ENCODE peak calls at places on chromosomes 12 and 14, in six cellular contexts. One of them, this sample, is unnamed.

GRCh38 chr14:34623506-34623905 is 6.4 kb downstream of the SNX6 start:
- DNase-seq in body of pancreas: no peak
- DNase-seq in right lobe of liver: no peak
- DNase-seq in A549: no peak
- DNase-seq in esophagus squamous epithelium: no peak
- DNase-seq in tibial nerve: no peak
- DNase-seq in this sample: no peak

GRCh38 chr14:88452231-88452630 is 66.8 kb downstream of the SPATA7 start:
- DNase-seq in body of pancreas: no peak
- DNase-seq in right lobe of liver: no peak
- DNase-seq in A549: no peak
- DNase-seq in esophagus squamous epithelium: no peak
- DNase-seq in tibial nerve: no peak
- DNase-seq in this sample: no peak

GRCh38 chr14:100713720-100714119 is 13.0 kb upstream of the DLK1 start:
- DNase-seq in body of pancreas: no peak
- DNase-seq in right lobe of liver: no peak
- DNase-seq in A549: no peak
- DNase-seq in esophagus squamous epithelium: no peak
- DNase-seq in tibial nerve: no peak
- DNase-seq in this sample: no peak

GRCh38 chr14:68417007-68417659 is 375.7 kb downstream of the ZFP36L1 start:
- DNase-seq in body of pancreas: no peak
- DNase-seq in right lobe of liver: no peak
- DNase-seq in A549: no peak
- DNase-seq in esophagus squamous epithelium: no peak
- DNase-seq in tibial nerve: no peak
- DNase-seq in this sample: no peak

GRCh38 chr12:89384050-89384749 is 31.9 kb upstream of the DUSP6 start:
- DNase-seq in body of pancreas: peak
- DNase-seq in right lobe of liver: peak
- DNase-seq in A549: no peak
- DNase-seq in esophagus squamous epithelium: no peak
- DNase-seq in tibial nerve: no peak
- DNase-seq in this sample: peak

GRCh38 chr14:39467889-39468524 is 35.8 kb upstream of the FBXO33 start:
- DNase-seq in body of pancreas: no peak
- DNase-seq in right lobe of liver: no peak
- DNase-seq in A549: no peak
- DNase-seq in esophagus squamous epithelium: no peak
- DNase-seq in tibial nerve: no peak
- DNase-seq in this sample: no peak

GRCh38 chr14:53047302-53047701 is 96.5 kb upstream of the FERMT2 start:
- DNase-seq in body of pancreas: no peak
- DNase-seq in right lobe of liver: no peak
- DNase-seq in A549: no peak
- DNase-seq in esophagus squamous epithelium: no peak
- DNase-seq in tibial nerve: no peak
- DNase-seq in this sample: no peak

GRCh38 chr12:28550757-28551381 is 360.6 kb downstream of the CCDC91 start:
- DNase-seq in body of pancreas: no peak
- DNase-seq in right lobe of liver: no peak
- DNase-seq in A549: peak
- DNase-seq in esophagus squamous epithelium: no peak
- DNase-seq in tibial nerve: no peak
- DNase-seq in this sample: no peak

GRCh38 chr14:100866666-100867630 is 36.6 kb downstream of the RTL1 start:
- DNase-seq in body of pancreas: no peak
- DNase-seq in right lobe of liver: no peak
- DNase-seq in A549: no peak
- DNase-seq in esophagus squamous epithelium: no peak
- DNase-seq in tibial nerve: no peak
- DNase-seq in this sample: no peak

GRCh38 chr14:53055003-53055402 is 98.1 kb downstream of the DDHD1 start:
- DNase-seq in body of pancreas: no peak
- DNase-seq in right lobe of liver: no peak
- DNase-seq in A549: peak
- DNase-seq in esophagus squamous epithelium: no peak
- DNase-seq in tibial nerve: no peak
- DNase-seq in this sample: no peak

GRCh38 chr12:102543494-102543893 is 63.1 kb upstream of the IGF1 start:
- DNase-seq in body of pancreas: no peak
- DNase-seq in right lobe of liver: no peak
- DNase-seq in A549: no peak
- DNase-seq in esophagus squamous epithelium: no peak
- DNase-seq in tibial nerve: no peak
- DNase-seq in this sample: no peak

GRCh38 chr12:19597304-19598066 is 158.2 kb downstream of the AEBP2 start:
- DNase-seq in body of pancreas: no peak
- DNase-seq in right lobe of liver: no peak
- DNase-seq in A549: no peak
- DNase-seq in esophagus squamous epithelium: no peak
- DNase-seq in tibial nerve: no peak
- DNase-seq in this sample: no peak

GRCh38 chr14:38524636-38525403 is 268.9 kb upstream of the CLEC14A start:
- DNase-seq in body of pancreas: no peak
- DNase-seq in right lobe of liver: no peak
- DNase-seq in A549: no peak
- DNase-seq in esophagus squamous epithelium: no peak
- DNase-seq in tibial nerve: no peak
- DNase-seq in this sample: no peak

GRCh38 chr14:35078082-35078481 is 32.0 kb downstream of the FAM177A1 start:
- DNase-seq in body of pancreas: no peak
- DNase-seq in right lobe of liver: no peak
- DNase-seq in A549: no peak
- DNase-seq in esophagus squamous epithelium: no peak
- DNase-seq in tibial nerve: no peak
- DNase-seq in this sample: no peak

GRCh38 chr12:109115758-109116610 is at the start of gene ACACB:
- DNase-seq in body of pancreas: peak
- DNase-seq in right lobe of liver: peak
- DNase-seq in A549: no peak
- DNase-seq in esophagus squamous epithelium: no peak
- DNase-seq in tibial nerve: peak
- DNase-seq in this sample: peak

GRCh38 chr14:23518716-23519115 is 32.8 kb downstream of the ZFHX2 start:
- DNase-seq in body of pancreas: no peak
- DNase-seq in right lobe of liver: no peak
- DNase-seq in A549: no peak
- DNase-seq in esophagus squamous epithelium: no peak
- DNase-seq in tibial nerve: no peak
- DNase-seq in this sample: no peak

GRCh38 chr12:116996058-116996457 is 85.3 kb downstream of the FBXW8 start:
- DNase-seq in body of pancreas: no peak
- DNase-seq in right lobe of liver: no peak
- DNase-seq in A549: no peak
- DNase-seq in esophagus squamous epithelium: no peak
- DNase-seq in tibial nerve: no peak
- DNase-seq in this sample: no peak

GRCh38 chr14:88791629-88792571 is 853 bp downstream of the EML5 start:
- DNase-seq in body of pancreas: peak
- DNase-seq in right lobe of liver: peak
- DNase-seq in A549: peak
- DNase-seq in esophagus squamous epithelium: no peak
- DNase-seq in tibial nerve: no peak
- DNase-seq in this sample: no peak

GRCh38 chr14:22210906-22211305 is 378.1 kb downstream of the DAD1 start:
- DNase-seq in body of pancreas: no peak
- DNase-seq in right lobe of liver: no peak
- DNase-seq in A549: no peak
- DNase-seq in esophagus squamous epithelium: no peak
- DNase-seq in tibial nerve: no peak
- DNase-seq in this sample: no peak

GRCh38 chr12:52215587-52216031 is 17.4 kb upstream of the KRT7 start:
- DNase-seq in body of pancreas: peak
- DNase-seq in right lobe of liver: peak
- DNase-seq in A549: peak
- DNase-seq in esophagus squamous epithelium: no peak
- DNase-seq in tibial nerve: no peak
- DNase-seq in this sample: no peak

GRCh38 chr14:70658899-70659298 is 17.2 kb downstream of the TTC9 start:
- DNase-seq in body of pancreas: no peak
- DNase-seq in right lobe of liver: no peak
- DNase-seq in A549: no peak
- DNase-seq in esophagus squamous epithelium: no peak
- DNase-seq in tibial nerve: no peak
- DNase-seq in this sample: no peak

GRCh38 chr14:70653662-70654061 is 11.9 kb downstream of the TTC9 start:
- DNase-seq in body of pancreas: no peak
- DNase-seq in right lobe of liver: no peak
- DNase-seq in A549: no peak
- DNase-seq in esophagus squamous epithelium: no peak
- DNase-seq in tibial nerve: no peak
- DNase-seq in this sample: no peak

GRCh38 chr14:70654609-70655008 is 12.9 kb downstream of the TTC9 start:
- DNase-seq in body of pancreas: no peak
- DNase-seq in right lobe of liver: no peak
- DNase-seq in A549: no peak
- DNase-seq in esophagus squamous epithelium: no peak
- DNase-seq in tibial nerve: no peak
- DNase-seq in this sample: no peak

GRCh38 chr14:70652871-70653270 is 11.2 kb downstream of the TTC9 start:
- DNase-seq in body of pancreas: no peak
- DNase-seq in right lobe of liver: no peak
- DNase-seq in A549: no peak
- DNase-seq in esophagus squamous epithelium: no peak
- DNase-seq in tibial nerve: no peak
- DNase-seq in this sample: no peak

GRCh38 chr14:70655110-70655826 is 13.6 kb downstream of the TTC9 start:
- DNase-seq in body of pancreas: no peak
- DNase-seq in right lobe of liver: no peak
- DNase-seq in A549: no peak
- DNase-seq in esophagus squamous epithelium: peak
- DNase-seq in tibial nerve: no peak
- DNase-seq in this sample: no peak
- TF ChIP-seq POLR2A in body of pancreas: no peak
- TF ChIP-seq POLR2A in right lobe of liver: no peak
- TF ChIP-seq POLR2A in A549: no peak
- TF ChIP-seq POLR2A in esophagus squamous epithelium: no peak
- TF ChIP-seq POLR2A in tibial nerve: no peak
- TF ChIP-seq POLR2A in this sample: no peak

DNA sequence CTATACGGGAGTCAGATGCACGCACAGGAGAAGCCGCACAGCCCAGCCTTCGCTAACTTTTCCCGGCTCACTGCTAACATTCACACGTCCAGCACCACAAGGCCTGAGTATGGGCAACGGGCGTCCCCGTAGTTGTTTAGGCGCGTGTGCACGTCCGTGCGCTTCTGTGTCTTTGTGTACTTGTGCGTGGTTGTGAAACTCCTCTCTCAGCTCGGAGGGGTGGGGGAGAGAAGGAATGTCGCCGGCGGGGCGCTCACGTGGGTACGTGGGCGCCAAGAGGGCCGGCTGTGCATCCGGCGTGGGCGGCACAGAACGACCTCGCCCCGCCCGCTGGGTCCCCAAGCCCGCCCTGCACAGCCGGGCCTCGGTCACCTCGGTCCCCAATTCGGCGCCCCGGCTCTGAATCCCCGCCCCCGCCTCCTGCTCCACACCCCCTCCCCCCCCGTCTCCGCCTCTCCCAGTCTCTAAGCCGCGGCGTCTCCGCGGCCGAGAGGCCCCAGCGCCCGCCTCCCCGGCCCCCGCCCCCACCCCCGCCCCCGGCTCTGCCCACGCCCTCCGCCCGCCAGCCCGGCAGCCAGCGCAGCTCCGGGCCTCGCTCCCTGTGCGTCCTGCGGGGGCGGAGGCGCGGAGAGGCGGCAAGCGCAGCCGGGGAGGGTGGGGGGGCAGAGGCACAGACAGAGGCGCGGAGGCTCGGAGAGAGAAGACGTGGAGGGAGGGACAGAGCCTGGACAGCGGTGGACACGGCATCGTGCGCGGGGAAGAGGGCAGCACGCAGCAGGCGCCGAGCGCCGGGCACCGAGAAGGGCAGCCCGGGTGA is at the start of gene NAB2:
- DNase-seq in body of pancreas: peak
- DNase-seq in right lobe of liver: peak
- DNase-seq in A549: peak
- DNase-seq in esophagus squamous epithelium: peak
- DNase-seq in tibial nerve: peak
- DNase-seq in this sample: peak
- TF ChIP-seq POLR2A in body of pancreas: peak
- TF ChIP-seq POLR2A in right lobe of liver: peak
- TF ChIP-seq POLR2A in A549: peak
- TF ChIP-seq POLR2A in esophagus squamous epithelium: no peak
- TF ChIP-seq POLR2A in tibial nerve: peak
- TF ChIP-seq POLR2A in this sample: peak

GRCh38 chr12:104353012-104353981 is 49.8 kb downstream of the EID3 start:
- DNase-seq in body of pancreas: no peak
- DNase-seq in right lobe of liver: no peak
- DNase-seq in A549: no peak
- DNase-seq in esophagus squamous epithelium: no peak
- DNase-seq in tibial nerve: no peak
- DNase-seq in this sample: no peak
- TF ChIP-seq POLR2A in body of pancreas: no peak
- TF ChIP-seq POLR2A in right lobe of liver: no peak
- TF ChIP-seq POLR2A in A549: no peak
- TF ChIP-seq POLR2A in esophagus squamous epithelium: no peak
- TF ChIP-seq POLR2A in tibial nerve: no peak
- TF ChIP-seq POLR2A in this sample: no peak

DNA sequence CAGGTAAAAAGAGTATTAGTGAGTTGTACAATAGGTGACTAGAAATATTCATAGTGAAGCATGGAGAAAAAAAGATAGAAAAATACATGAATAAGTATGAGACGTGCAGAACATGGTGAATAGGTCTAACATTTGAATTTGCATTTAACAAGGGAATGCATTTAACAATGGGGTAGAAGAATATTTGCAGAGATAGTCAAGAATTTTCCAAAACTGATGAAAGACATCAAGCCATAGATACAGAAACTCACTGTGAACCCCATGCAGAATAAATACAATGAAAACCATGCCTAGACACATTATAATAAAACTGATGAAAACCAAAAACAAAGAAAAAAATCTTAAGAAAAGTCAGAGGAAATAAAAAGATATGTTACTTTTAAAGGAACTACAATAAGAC is 184.8 kb downstream of the KTN1 start:
- DNase-seq in body of pancreas: no peak
- DNase-seq in right lobe of liver: no peak
- DNase-seq in A549: no peak
- DNase-seq in esophagus squamous epithelium: no peak
- DNase-seq in tibial nerve: no peak
- DNase-seq in this sample: no peak
- TF ChIP-seq POLR2A in body of pancreas: no peak
- TF ChIP-seq POLR2A in right lobe of liver: no peak
- TF ChIP-seq POLR2A in A549: no peak
- TF ChIP-seq POLR2A in esophagus squamous epithelium: no peak
- TF ChIP-seq POLR2A in tibial nerve: no peak
- TF ChIP-seq POLR2A in this sample: no peak

GRCh38 chr12:12927211-12928079 is 24.5 kb downstream of the GPRC5D start:
- DNase-seq in body of pancreas: peak
- DNase-seq in right lobe of liver: peak
- DNase-seq in A549: peak
- DNase-seq in esophagus squamous epithelium: no peak
- DNase-seq in tibial nerve: peak
- DNase-seq in this sample: no peak
- TF ChIP-seq POLR2A in body of pancreas: peak
- TF ChIP-seq POLR2A in right lobe of liver: peak
- TF ChIP-seq POLR2A in A549: peak
- TF ChIP-seq POLR2A in esophagus squamous epithelium: no peak
- TF ChIP-seq POLR2A in tibial nerve: no peak
- TF ChIP-seq POLR2A in this sample: no peak

GRCh38 chr14:76531085-76531484 is 155.1 kb downstream of the ESRRB start:
- DNase-seq in body of pancreas: no peak
- DNase-seq in right lobe of liver: no peak
- DNase-seq in A549: no peak
- DNase-seq in esophagus squamous epithelium: no peak
- DNase-seq in tibial nerve: no peak
- DNase-seq in this sample: no peak

GRCh38 chr14:76531821-76532318 is 155.9 kb downstream of the ESRRB start:
- DNase-seq in body of pancreas: no peak
- DNase-seq in right lobe of liver: no peak
- DNase-seq in A549: no peak
- DNase-seq in esophagus squamous epithelium: no peak
- DNase-seq in tibial nerve: no peak
- DNase-seq in this sample: no peak
- TF ChIP-seq POLR2A in body of pancreas: no peak
- TF ChIP-seq POLR2A in right lobe of liver: no peak
- TF ChIP-seq POLR2A in A549: no peak
- TF ChIP-seq POLR2A in esophagus squamous epithelium: no peak
- TF ChIP-seq POLR2A in tibial nerve: no peak
- TF ChIP-seq POLR2A in this sample: no peak

This sample was measured in gastrocnemius medialis.